ENCODE peak calls at places on chromosomes 6 and 20, in five cellular contexts. One of them, this sample, is unnamed.

GRCh38 chr6:42428326-42429041 is 23.2 kb downstream of the TRERF1 start:
- DNase-seq in H1: no peak
- DNase-seq in mesenchymal stem cell: no peak
- DNase-seq in H9: no peak
- DNase-seq in trophoblast cell: no peak
- DNase-seq in this sample: no peak

GRCh38 chr20:54173653-54174451 is at the start of gene CYP24A1:
- DNase-seq in H1: no peak
- DNase-seq in mesenchymal stem cell: no peak
- DNase-seq in H9: peak; percentile 69
- DNase-seq in trophoblast cell: peak; percentile 7
- DNase-seq in this sample: peak; percentile 12

GRCh38 chr20:4601630-4602296 is 119.9 kb upstream of the PRND start:
- DNase-seq in H1: no peak
- DNase-seq in mesenchymal stem cell: peak; percentile 5
- DNase-seq in H9: no peak
- DNase-seq in trophoblast cell: no peak
- DNase-seq in this sample: no peak

GRCh38 chr20:2984956-2985661 is 58.3 kb upstream of the GNRH2 start:
- DNase-seq in H1: no peak
- DNase-seq in mesenchymal stem cell: peak; percentile 70
- DNase-seq in H9: no peak
- DNase-seq in trophoblast cell: peak; percentile 59
- DNase-seq in this sample: no peak

GRCh38 chr20:51767867-51768758 is at the start of gene ATP9A:
- DNase-seq in H1: no peak
- DNase-seq in mesenchymal stem cell: peak; percentile 32
- DNase-seq in H9: no peak
- DNase-seq in trophoblast cell: peak; percentile 12
- DNase-seq in this sample: no peak

GRCh38 chr6:130864344-130864743 is 37.1 kb downstream of the SMLR1 start:
- DNase-seq in H1: no peak
- DNase-seq in mesenchymal stem cell: no peak
- DNase-seq in H9: no peak
- DNase-seq in trophoblast cell: no peak
- DNase-seq in this sample: no peak

GRCh38 chr20:61478611-61479305 is 226.7 kb downstream of the CDH4 start:
- DNase-seq in H1: no peak
- DNase-seq in mesenchymal stem cell: no peak
- DNase-seq in H9: peak; percentile 3
- DNase-seq in trophoblast cell: no peak
- DNase-seq in this sample: no peak

GRCh38 chr20:32494498-32495216 is 90.5 kb downstream of the NOL4L start:
- DNase-seq in H1: no peak
- DNase-seq in mesenchymal stem cell: no peak
- DNase-seq in H9: peak; percentile 23
- DNase-seq in trophoblast cell: no peak
- DNase-seq in this sample: no peak

GRCh38 chr6:143940011-143940597 is 68.0 kb downstream of the PLAGL1 start:
- DNase-seq in H1: no peak
- DNase-seq in mesenchymal stem cell: peak; percentile 43
- DNase-seq in H9: no peak
- DNase-seq in trophoblast cell: peak; percentile 54
- DNase-seq in this sample: no peak

GRCh38 chr6:98846021-98846380 is 11.6 kb downstream of the POU3F2 start:
- DNase-seq in H1: no peak
- DNase-seq in mesenchymal stem cell: no peak
- DNase-seq in H9: no peak
- DNase-seq in trophoblast cell: no peak
- DNase-seq in this sample: no peak
- H3K27ac ChIP-seq in H1: no peak overlapping the region
- H3K27ac ChIP-seq in mesenchymal stem cell: no peak overlapping the region
- H3K27ac ChIP-seq in H9: no peak overlapping the region
- H3K27ac ChIP-seq in trophoblast cell: no peak overlapping the region
- H3K27ac ChIP-seq in this sample: no peak overlapping the region

GRCh38 chr6:84929212-84929611 is 164.8 kb upstream of the TBX18 start:
- DNase-seq in H1: no peak
- DNase-seq in mesenchymal stem cell: no peak
- DNase-seq in H9: no peak
- DNase-seq in trophoblast cell: no peak
- DNase-seq in this sample: no peak
- H2BK12ac ChIP-seq in H1: no peak overlapping the region
- H2BK12ac ChIP-seq in mesenchymal stem cell: no peak overlapping the region
- H2BK12ac ChIP-seq in H9: no peak overlapping the region
- H2BK12ac ChIP-seq in trophoblast cell: no peak overlapping the region
- H2BK12ac ChIP-seq in this sample: no peak overlapping the region

DNA sequence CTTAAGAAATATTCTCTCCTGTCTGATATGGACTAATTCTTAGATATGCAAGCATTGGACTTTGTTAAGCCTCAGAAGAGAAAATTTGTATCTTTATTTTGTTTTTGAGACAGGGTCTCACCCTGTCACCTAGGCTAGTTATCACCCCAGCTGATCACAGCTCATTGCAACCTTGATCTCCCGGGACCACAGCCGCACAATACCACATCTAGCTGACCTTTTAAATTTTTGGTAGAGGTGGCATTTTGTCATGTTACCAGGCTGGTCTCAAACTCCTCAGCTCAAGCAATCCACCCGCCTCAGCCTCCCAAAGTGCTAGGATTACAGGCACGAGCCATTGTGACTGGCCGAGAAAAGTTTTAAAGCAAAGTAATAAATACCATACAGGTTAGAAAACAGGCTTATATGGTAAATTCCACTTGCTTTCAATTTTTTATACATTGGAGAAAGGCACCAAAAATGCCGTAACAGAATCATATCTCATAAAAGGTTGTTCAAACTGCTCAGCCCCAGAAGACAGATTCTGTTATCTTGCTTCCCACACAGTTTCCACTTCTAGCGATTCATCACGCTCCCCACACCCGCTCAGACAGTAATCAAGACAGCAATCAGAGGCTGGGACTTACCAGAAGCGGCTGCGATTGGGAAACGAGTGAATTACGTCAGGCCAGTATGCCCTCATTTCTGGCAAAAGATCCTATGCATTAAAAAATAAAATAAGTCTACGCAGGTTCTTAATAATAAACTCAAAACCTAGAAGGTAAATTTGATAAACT is 13.8 kb downstream of the RNASET2 start:
- DNase-seq in H1: no peak
- DNase-seq in mesenchymal stem cell: no peak
- DNase-seq in H9: no peak
- DNase-seq in trophoblast cell: peak; percentile 85
- DNase-seq in this sample: no peak
- H3K27ac ChIP-seq in H1: no peak overlapping the region
- H3K27ac ChIP-seq in mesenchymal stem cell: no peak overlapping the region
- H3K27ac ChIP-seq in H9: no peak overlapping the region
- H3K27ac ChIP-seq in trophoblast cell: no peak overlapping the region
- H3K27ac ChIP-seq in this sample: no peak overlapping the region

GRCh38 chr6:137976430-137976829 is 109.4 kb downstream of the TNFAIP3 start:
- DNase-seq in H1: no peak
- DNase-seq in mesenchymal stem cell: no peak
- DNase-seq in H9: no peak
- DNase-seq in trophoblast cell: no peak
- DNase-seq in this sample: no peak

GRCh38 chr6:137978252-137978896 is 111.3 kb downstream of the TNFAIP3 start:
- DNase-seq in H1: no peak
- DNase-seq in mesenchymal stem cell: peak; percentile 10
- DNase-seq in H9: no peak
- DNase-seq in trophoblast cell: peak; percentile 82
- DNase-seq in this sample: no peak

GRCh38 chr6:137977206-137977605 is 110.1 kb downstream of the TNFAIP3 start:
- DNase-seq in H1: no peak
- DNase-seq in mesenchymal stem cell: no peak
- DNase-seq in H9: no peak
- DNase-seq in trophoblast cell: no peak
- DNase-seq in this sample: no peak

GRCh38 chr6:137975058-137975940 is 108.2 kb downstream of the TNFAIP3 start:
- DNase-seq in H1: no peak
- DNase-seq in mesenchymal stem cell: peak; percentile 19
- DNase-seq in H9: no peak
- DNase-seq in trophoblast cell: no peak
- DNase-seq in this sample: no peak

DNA sequence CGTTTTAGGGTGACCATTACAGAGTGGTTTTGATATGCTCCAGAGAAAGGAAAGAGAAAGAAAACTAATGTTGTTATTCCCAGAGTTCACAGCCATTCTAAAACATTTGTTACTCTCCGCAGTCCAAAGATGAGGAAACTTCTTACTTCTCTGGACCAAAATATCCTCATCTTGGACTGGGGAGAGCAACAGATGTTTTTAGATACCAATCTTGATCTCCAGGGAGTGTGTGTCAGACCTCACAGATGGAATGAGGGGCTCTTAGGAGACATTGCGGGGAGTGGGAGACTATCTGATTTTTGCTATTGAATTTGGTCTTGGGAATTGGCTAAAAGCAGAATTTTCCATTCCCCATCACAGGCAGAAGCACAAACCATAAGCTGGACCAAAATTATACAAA is 110.8 kb downstream of the TNFAIP3 start:
- DNase-seq in H1: no peak
- DNase-seq in mesenchymal stem cell: no peak
- DNase-seq in H9: no peak
- DNase-seq in trophoblast cell: no peak
- DNase-seq in this sample: no peak
- H2BK12ac ChIP-seq in H1: no peak overlapping the region
- H2BK12ac ChIP-seq in mesenchymal stem cell: no peak overlapping the region
- H2BK12ac ChIP-seq in H9: no peak overlapping the region
- H2BK12ac ChIP-seq in trophoblast cell: no peak overlapping the region
- H2BK12ac ChIP-seq in this sample: no peak overlapping the region

DNA sequence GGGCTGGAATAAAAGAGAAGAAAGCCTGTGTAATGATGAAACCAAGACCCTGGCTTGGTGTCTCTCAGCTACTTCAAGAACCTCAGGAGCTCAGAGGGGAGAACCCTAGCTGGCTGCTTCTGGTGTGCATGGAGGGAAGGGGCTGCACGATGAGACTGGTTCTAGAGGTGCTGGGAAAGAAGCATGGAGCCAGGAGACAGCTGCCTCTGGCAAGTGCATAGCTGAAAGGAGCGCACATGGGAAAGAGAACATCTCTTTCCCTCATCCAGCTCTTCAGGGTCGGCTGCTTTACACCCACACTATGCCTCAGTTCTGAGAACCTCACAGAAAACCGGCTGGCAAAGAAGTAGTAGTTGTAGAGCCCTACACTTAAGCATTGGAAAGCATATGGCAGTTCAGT is 139.5 kb downstream of the QKI start:
- DNase-seq in H1: no peak
- DNase-seq in mesenchymal stem cell: no peak
- DNase-seq in H9: no peak
- DNase-seq in trophoblast cell: no peak
- DNase-seq in this sample: no peak
- H3K27ac ChIP-seq in H1: no peak overlapping the region
- H3K27ac ChIP-seq in mesenchymal stem cell: no peak overlapping the region
- H3K27ac ChIP-seq in H9: no peak overlapping the region
- H3K27ac ChIP-seq in trophoblast cell: no peak overlapping the region
- H3K27ac ChIP-seq in this sample: no peak overlapping the region

DNA sequence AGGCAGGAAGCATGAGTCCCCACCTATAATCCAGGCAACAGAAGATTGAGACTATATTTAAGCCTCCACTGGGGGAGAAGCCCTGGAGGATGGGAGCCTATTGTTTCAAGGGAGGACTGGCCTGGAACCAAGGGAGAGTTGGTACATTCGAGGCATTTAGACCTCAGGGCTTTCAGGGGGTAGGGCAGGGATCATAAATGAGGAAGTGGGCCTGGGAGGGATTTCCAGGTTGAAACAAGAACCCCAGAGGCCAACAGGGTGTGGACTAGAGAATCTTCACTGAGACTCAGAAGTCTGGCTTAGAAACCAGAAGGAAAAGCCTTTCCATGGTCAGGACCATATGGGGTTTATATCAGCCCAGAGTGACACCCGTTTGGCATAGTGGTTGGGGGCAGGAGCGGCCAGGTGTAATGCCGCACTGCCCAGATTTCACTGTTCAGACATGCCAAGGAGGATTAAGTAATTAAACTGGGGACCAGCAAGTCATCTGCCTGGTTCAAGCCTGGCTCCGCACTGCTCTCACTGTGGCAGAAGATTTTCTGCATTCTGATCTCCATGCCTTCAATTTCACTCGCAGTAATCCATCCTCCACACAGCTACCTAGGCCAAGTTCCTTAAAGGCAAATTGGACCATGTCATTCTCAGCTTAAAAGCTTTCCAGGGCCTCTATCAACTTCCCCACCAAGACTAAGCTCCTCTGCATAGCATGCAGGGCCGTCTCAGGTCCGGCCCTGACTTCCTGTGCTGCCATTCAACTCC is 17.8 kb downstream of the LRFN2 start:
- DNase-seq in H1: no peak
- DNase-seq in mesenchymal stem cell: no peak
- DNase-seq in H9: no peak
- DNase-seq in trophoblast cell: no peak
- DNase-seq in this sample: no peak
- H2BK12ac ChIP-seq in H1: peak overlapping the region; percentile 60
- H2BK12ac ChIP-seq in mesenchymal stem cell: no peak overlapping the region
- H2BK12ac ChIP-seq in H9: no peak overlapping the region
- H2BK12ac ChIP-seq in trophoblast cell: no peak overlapping the region
- H2BK12ac ChIP-seq in this sample: no peak overlapping the region

GRCh38 chr6:43435682-43436437 is 8.5 kb downstream of the ABCC10 start:
- DNase-seq in H1: no peak
- DNase-seq in mesenchymal stem cell: no peak
- DNase-seq in H9: no peak
- DNase-seq in trophoblast cell: no peak
- DNase-seq in this sample: no peak

GRCh38 chr6:43434441-43434840 is 7.1 kb downstream of the ABCC10 start:
- DNase-seq in H1: no peak
- DNase-seq in mesenchymal stem cell: no peak
- DNase-seq in H9: no peak
- DNase-seq in trophoblast cell: no peak
- DNase-seq in this sample: no peak

GRCh38 chr6:43437700-43438099 is 10.4 kb downstream of the ABCC10 start:
- DNase-seq in H1: no peak
- DNase-seq in mesenchymal stem cell: no peak
- DNase-seq in H9: no peak
- DNase-seq in trophoblast cell: no peak
- DNase-seq in this sample: no peak

GRCh38 chr6:43434943-43435342 is 7.6 kb downstream of the ABCC10 start:
- DNase-seq in H1: no peak
- DNase-seq in mesenchymal stem cell: no peak
- DNase-seq in H9: no peak
- DNase-seq in trophoblast cell: no peak
- DNase-seq in this sample: no peak

GRCh38 chr6:43436577-43437282 is 9.4 kb downstream of the ABCC10 start:
- DNase-seq in H1: no peak
- DNase-seq in mesenchymal stem cell: peak; percentile 41
- DNase-seq in H9: no peak
- DNase-seq in trophoblast cell: no peak
- DNase-seq in this sample: no peak
- H3K27ac ChIP-seq in H1: no peak overlapping the region
- H3K27ac ChIP-seq in mesenchymal stem cell: peak overlapping the region; percentile 9
- H3K27ac ChIP-seq in H9: no peak overlapping the region
- H3K27ac ChIP-seq in trophoblast cell: no peak overlapping the region
- H3K27ac ChIP-seq in this sample: no peak overlapping the region

GRCh38 chr6:14428269-14428668 is 310.7 kb downstream of the CD83 start:
- DNase-seq in H1: no peak
- DNase-seq in mesenchymal stem cell: no peak
- DNase-seq in H9: no peak
- DNase-seq in trophoblast cell: no peak
- DNase-seq in this sample: no peak
- H2BK12ac ChIP-seq in H1: no peak overlapping the region
- H2BK12ac ChIP-seq in mesenchymal stem cell: no peak overlapping the region
- H2BK12ac ChIP-seq in H9: no peak overlapping the region
- H2BK12ac ChIP-seq in trophoblast cell: no peak overlapping the region
- H2BK12ac ChIP-seq in this sample: no peak overlapping the region

This sample was measured in neuronal stem cell.